ENCODE peak calls at places on chromosomes 4 and X, in five cellular contexts. R, G, O, U and W are unnamed samples. For H3K9me3 and H3K27me3, the result is how much of the 10 kb centered on the place peaks cover.

GRCh38 chr4:122104184-122104583 is 47.9 kb upstream of the BLTP1 start:
- DNase-seq in R (no peak), G (no peak), O (no peak), U (no peak), W (no peak)

GRCh38 chr4:140213736-140214135 is 59.8 kb upstream of the MAML3 start:
- DNase-seq in R (no peak), G (no peak), O (no peak), U (no peak), W (peak)

GRCh38 chrX:69109036-69109663 is 56.1 kb downstream of the PJA1 start:
- DNase-seq in R (no peak), G (no peak), O (no peak), U (no peak), W (no peak)

GRCh38 chr4:55499495-55499894 is 47.2 kb downstream of the CLOCK start:
- DNase-seq in R (no peak), G (no peak), O (no peak), U (no peak), W (no peak)

GRCh38 chr4:122652379-122652778 is 31.5 kb upstream of the IL21 start:
- DNase-seq in R (no peak), G (no peak), O (no peak), U (no peak), W (peak)

GRCh38 chr4:99574530-99575314 is at the start of gene MTTP:
- DNase-seq in R (peak), G (no peak), O (no peak), U (no peak), W (no peak)

GRCh38 chrX:105758784-105759183 is 63.6 kb upstream of the NRK start:
- DNase-seq in R (no peak), G (no peak), O (no peak), U (peak), W (no peak)

GRCh38 chr4:15781427-15782095 is 3.4 kb downstream of the CD38 start:
- DNase-seq in R (no peak), G (no peak), O (no peak), U (no peak), W (no peak)

GRCh38 chrX:42751573-42751972 is 26.4 kb downstream of the PPP1R2C start:
- DNase-seq in R (no peak), G (no peak), O (no peak), U (no peak), W (no peak)

GRCh38 chrX:120672389-120672788 is 42.5 kb upstream of the C1GALT1C1 start:
- DNase-seq in R (no peak), G (no peak), O (no peak), U (peak), W (peak)

GRCh38 chr4:94889961-94890360 is 132.2 kb downstream of the BMPR1B start:
- DNase-seq in R (no peak), G (no peak), O (no peak), U (no peak), W (no peak)

GRCh38 chr4:34943719-34944386 is 1300.5 kb downstream of the ARAP2 start:
- DNase-seq in R (no peak), G (no peak), O (no peak), U (no peak), W (no peak)

GRCh38 chr4:99863804-99864203 is 30.4 kb downstream of the LAMTOR3 start:
- DNase-seq in R (no peak), G (no peak), O (no peak), U (no peak), W (no peak)

GRCh38 chrX:92232182-92232581 is 453.0 kb downstream of the PCDH11X start:
- DNase-seq in R (no peak), G (no peak), O (no peak), U (no peak), W (no peak)

GRCh38 chr4:85701881-85702321 is 227.0 kb downstream of the ARHGAP24 start:
- DNase-seq in R (no peak), G (no peak), O (no peak), U (no peak), W (no peak)

GRCh38 chr4:78644744-78645330 is 93.3 kb downstream of the ANXA3 start:
- DNase-seq in R (no peak), G (peak), O (no peak), U (peak), W (peak)

GRCh38 chr4:70747874-70748273 is 26.1 kb downstream of the RUFY3 start:
- DNase-seq in R (no peak), G (no peak), O (no peak), U (no peak), W (no peak)

GRCh38 chr4:85909851-85910250 is 434.9 kb downstream of the ARHGAP24 start:
- DNase-seq in R (peak), G (no peak), O (no peak), U (peak), W (peak)

GRCh38 chrX:21708116-21708515 is 49.8 kb downstream of the SMPX start:
- DNase-seq in R (no peak), G (no peak), O (no peak), U (no peak), W (no peak)

GRCh38 chrX:29295987-29296680 is 708.9 kb downstream of the IL1RAPL1 start:
- DNase-seq in R (no peak), G (no peak), O (no peak), U (no peak), W (no peak)

GRCh38 chrX:20382518-20383291 is 116.0 kb upstream of the RPS6KA3 start:
- DNase-seq in R (no peak), G (no peak), O (no peak), U (no peak), W (peak)

GRCh38 chr4:89835413-89835812 is 1.5 kb downstream of the SNCA start:
- DNase-seq in R (no peak), G (no peak), O (no peak), U (no peak), W (no peak)

GRCh38 chrX:28920141-28920540 is 332.9 kb downstream of the IL1RAPL1 start:
- DNase-seq in R (no peak), G (no peak), O (no peak), U (no peak), W (no peak)

GRCh38 chr4:189769131-189769530 is 171.5 kb upstream of the FRG1 start:
- DNase-seq in R (no peak), G (no peak), O (no peak), U (no peak), W (no peak)

GRCh38 chr4:189773909-189774308 is 166.8 kb upstream of the FRG1 start:
- DNase-seq in R (no peak), G (no peak), O (no peak), U (no peak), W (peak)

DNA sequence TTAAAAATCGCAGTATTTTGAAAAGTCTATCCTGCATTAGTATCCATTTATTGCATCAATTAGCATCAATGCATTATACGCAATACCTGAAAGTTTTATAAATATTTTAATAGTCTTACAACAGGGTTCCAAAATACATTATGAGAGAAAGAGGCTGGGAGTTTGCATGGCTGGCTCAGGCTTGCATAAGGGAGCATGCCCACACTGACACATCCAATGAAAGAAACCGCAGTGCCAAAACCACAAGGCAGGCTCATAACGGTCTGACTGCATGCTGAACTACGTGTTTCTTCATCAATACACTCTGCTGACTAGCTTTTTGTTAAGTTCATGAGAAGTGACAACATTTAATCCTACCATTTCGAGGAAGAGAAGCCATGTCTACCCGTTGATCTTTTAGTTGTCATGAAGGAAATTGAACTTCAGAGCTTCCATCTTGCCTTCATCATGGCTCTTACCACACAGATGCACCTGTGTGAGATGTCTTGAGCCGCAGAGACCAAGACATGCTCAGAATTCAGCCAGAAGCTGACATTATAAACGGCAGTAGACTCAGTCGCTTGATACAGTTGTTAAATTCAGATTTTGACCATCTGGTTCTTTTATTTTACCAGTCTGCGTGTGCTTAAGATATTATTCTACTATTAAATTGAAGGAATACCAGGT is 168.8 kb upstream of the FRG1 start:
- DNase-seq in R (no peak), G (no peak), O (no peak), U (no peak), W (no peak)
- H3K9me3 ChIP-seq in R (under half), G (under half), O (under half), U (under half), W (under half)

GRCh38 chrX:78104447-78105176 is 564 bp downstream of the PGK1 start:
- DNase-seq in R (peak), G (peak), O (peak), U (peak), W (peak)

GRCh38 chrX:78103656-78104446 is at the start of gene PGK1:
- DNase-seq in R (peak), G (peak), O (peak), U (peak), W (peak)

GRCh38 chrX:78103001-78103634 is 930 bp upstream of the PGK1 start:
- DNase-seq in R (no peak), G (no peak), O (no peak), U (no peak), W (no peak)

GRCh38 chrX:78098108-78098507 is 5.9 kb upstream of the PGK1 start:
- DNase-seq in R (no peak), G (no peak), O (no peak), U (no peak), W (no peak)

DNA sequence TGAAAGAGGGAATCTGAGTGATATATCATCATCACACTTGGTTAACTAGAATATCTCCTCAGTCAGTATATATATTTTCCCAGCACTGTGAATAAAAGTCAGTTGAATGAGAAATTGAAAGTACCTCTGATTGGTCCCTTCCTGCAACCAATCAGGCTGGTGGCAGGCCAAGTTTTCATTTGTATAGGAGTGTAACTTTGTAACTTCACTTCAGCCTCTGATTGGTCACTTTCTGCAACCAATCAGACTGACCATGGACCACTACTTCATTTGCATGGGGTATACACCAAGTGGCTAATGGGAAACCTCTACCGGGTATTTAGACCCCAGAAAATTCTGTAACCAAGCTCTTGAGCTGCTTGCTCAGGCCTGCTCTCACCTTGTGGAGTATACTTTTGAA is 1.9 kb upstream of the PGK1 start:
- DNase-seq in R (no peak), G (no peak), O (no peak), U (no peak), W (peak)
- H3K27me3 ChIP-seq in R (under half), G (under half), O (under half), U (under half), W (under half)

GRCh38 chr4:38753021-38753806 is 29.6 kb downstream of the TLR10 start:
- DNase-seq in R (no peak), G (no peak), O (peak), U (peak), W (peak)

GRCh38 chr4:38757945-38758344 is 24.8 kb downstream of the TLR10 start:
- DNase-seq in R (no peak), G (no peak), O (no peak), U (no peak), W (no peak)

GRCh38 chr4:38747629-38748028 is 35.2 kb downstream of the TLR10 start:
- DNase-seq in R (no peak), G (no peak), O (no peak), U (no peak), W (no peak)

GRCh38 chr4:38751341-38752043 is 31.3 kb downstream of the TLR10 start:
- DNase-seq in R (no peak), G (no peak), O (no peak), U (no peak), W (no peak)

GRCh38 chr4:38752393-38752961 is 30.3 kb downstream of the TLR10 start:
- DNase-seq in R (no peak), G (no peak), O (no peak), U (no peak), W (no peak)
- H3K4me3 ChIP-seq in R (no peak), G (no peak), O (no peak), U (no peak), W (no peak)

GRCh38 chrX:57680160-57680559 is at the start of gene NLRP2B:
- DNase-seq in R (no peak), G (no peak), O (no peak), U (no peak), W (no peak)
- H3K9me3 ChIP-seq in R (under half), G (under half), O (under half), U (under half), W (under half)

DNA sequence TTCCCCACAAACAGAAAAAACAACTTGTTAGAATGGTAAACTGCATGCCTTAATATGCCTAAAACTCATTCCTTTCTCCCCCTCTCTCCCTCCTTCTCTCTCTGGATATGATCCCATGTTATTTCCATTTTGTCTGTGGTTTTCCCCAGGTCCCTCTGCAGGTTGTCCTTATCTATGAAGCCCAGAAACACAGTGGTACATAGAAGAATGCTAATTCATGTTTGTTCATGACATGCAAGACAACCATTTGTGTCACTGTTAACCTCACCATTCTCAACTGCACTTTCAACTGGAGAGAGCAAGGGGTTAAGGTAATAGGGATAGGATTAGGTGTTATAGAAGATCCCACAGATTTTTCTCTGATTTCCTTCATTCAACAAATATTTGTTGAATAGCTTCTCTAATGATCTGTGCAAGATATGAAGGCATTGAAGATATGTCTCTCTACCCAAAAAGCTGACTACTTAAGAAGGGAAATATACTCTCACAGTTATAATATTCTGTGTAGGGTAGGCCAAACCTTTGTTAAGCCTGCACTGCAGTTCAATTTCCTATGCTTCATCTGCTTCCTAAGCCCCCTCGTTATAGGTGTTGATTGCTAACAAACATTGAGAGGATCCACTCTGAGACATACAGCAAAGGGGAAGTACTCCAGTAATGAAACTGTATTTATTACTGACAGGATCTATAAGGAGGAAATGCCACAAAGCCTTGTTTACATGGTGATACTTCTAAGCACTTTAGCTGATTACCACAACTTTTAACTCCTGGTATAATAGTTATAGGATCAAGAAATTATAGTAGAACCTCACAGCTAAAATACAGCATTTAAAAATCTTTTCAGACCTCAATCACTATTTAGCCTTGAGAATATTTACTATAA is 96.1 kb downstream of the FRYL start:
- DNase-seq in R (no peak), G (no peak), O (no peak), U (no peak), W (no peak)
- H3K27me3 ChIP-seq in R (under half), G (under half), O (under half), U (under half), W (under half)

GRCh38 chr4:48018112-48018511 is 1.5 kb downstream of the NIPAL1 start:
- DNase-seq in R (no peak), G (no peak), O (no peak), U (no peak), W (no peak)
- H3K4me3 ChIP-seq in R (no peak), G (no peak), O (no peak), U (no peak), W (no peak)